ENCODE peak calls at places on chromosomes 3 and 15, in six cellular contexts. X, V, M, G, K and H are unnamed samples.

GRCh38 chr3:27535809-27536392 is 51.7 kb upstream of the SLC4A7 start:
- DNase-seq in X (peak; percentile 49), V (no peak), M (no peak), G (no peak), K (peak; percentile 92), H (no peak)

GRCh38 chr3:32249184-32249782 is 10.8 kb downstream of the CMTM8 start:
- DNase-seq in X (peak; percentile 76), V (no peak), M (no peak), G (peak; percentile 89), K (peak; percentile 51), H (no peak)

GRCh38 chr15:38853608-38854007 is 289.0 kb upstream of the RASGRP1 start:
- DNase-seq in X (peak; percentile 52), V (peak; percentile 8), M (peak; percentile 84), G (peak; percentile 47), K (peak; percentile 43), H (peak; percentile 50)

GRCh38 chr3:125381743-125382142 is 6.6 kb upstream of the ZNF148 start:
- DNase-seq in X (peak; percentile 81), V (no peak), M (no peak), G (peak; percentile 52), K (no peak), H (no peak)

GRCh38 chr3:153396581-153396980 is 234.6 kb downstream of the RAP2B start:
- DNase-seq in X (no peak), V (no peak), M (peak; percentile 26), G (no peak), K (no peak), H (no peak)

GRCh38 chr3:188152660-188153497 is 1.1 kb upstream of the LPP start:
- DNase-seq in X (peak; percentile 73), V (peak; percentile 21), M (peak; percentile 77), G (peak; percentile 83), K (peak; percentile 87), H (peak; percentile 64)

GRCh38 chr15:61831505-61831921 is 228.7 kb downstream of the VPS13C start:
- DNase-seq in X (no peak), V (no peak), M (no peak), G (no peak), K (no peak), H (no peak)

GRCh38 chr3:149553781-149554451 is 79.4 kb downstream of the TM4SF4 start:
- DNase-seq in X (peak; percentile 94), V (no peak), M (no peak), G (peak; percentile 90), K (no peak), H (no peak)

GRCh38 chr15:22963546-22964125 is 16.5 kb downstream of the CYFIP1 start:
- DNase-seq in X (peak; percentile 44), V (no peak), M (no peak), G (peak; percentile 44), K (no peak), H (no peak)

GRCh38 chr3:162082516-162082915 is 585.9 kb downstream of the OTOL1 start:
- DNase-seq in X (no peak), V (no peak), M (no peak), G (peak; percentile 8), K (no peak), H (no peak)

GRCh38 chr3:124492824-124493223 is 237.4 kb upstream of the UMPS start:
- DNase-seq in X (peak; percentile 55), V (no peak), M (peak; percentile 75), G (peak; percentile 20), K (peak; percentile 80), H (peak; percentile 49)

GRCh38 chr3:50127251-50127671 is 27.9 kb upstream of the SEMA3F start:
- DNase-seq in X (peak; percentile 25), V (no peak), M (no peak), G (no peak), K (no peak), H (no peak)

DNA sequence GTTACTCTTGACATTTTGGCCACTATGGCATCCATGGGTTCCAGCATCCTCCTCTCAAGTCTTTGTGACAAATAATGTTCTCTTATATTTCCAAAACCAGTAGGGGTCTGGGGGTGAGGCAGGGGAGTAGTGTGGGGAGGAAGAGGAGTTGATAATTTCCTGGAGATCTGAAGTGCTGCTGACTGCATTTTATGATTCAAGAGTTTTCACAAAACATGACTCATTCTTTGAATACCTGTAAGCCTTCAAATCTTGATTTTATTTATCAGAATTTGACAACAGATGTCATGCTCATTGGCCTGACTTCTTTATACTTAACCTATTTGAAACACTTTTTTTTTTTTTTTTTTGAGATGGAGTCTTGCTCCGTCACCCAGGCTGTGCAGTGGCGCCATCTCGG is 98.8 kb upstream of the PLXND1 start:
- DNase-seq in X (no peak), V (no peak), M (no peak), G (no peak), K (no peak), H (no peak)
- H3K14ac ChIP-seq in X (no peak overlapping the region), V (no peak overlapping the region), M (no peak overlapping the region), G (no peak overlapping the region), K (no peak overlapping the region), H (no peak overlapping the region)

GRCh38 chr3:36866358-36866757 is 78.5 kb downstream of the TRANK1 start:
- DNase-seq in X (no peak), V (no peak), M (no peak), G (peak; percentile 5), K (no peak), H (no peak)
- H3K14ac ChIP-seq in X (no peak overlapping the region), V (no peak overlapping the region), M (no peak overlapping the region), G (no peak overlapping the region), K (no peak overlapping the region), H (no peak overlapping the region)

GRCh38 chr3:3341496-3341895 is 162.0 kb upstream of the CRBN start:
- DNase-seq in X (no peak), V (no peak), M (no peak), G (no peak), K (no peak), H (no peak)
- H3K14ac ChIP-seq in X (no peak overlapping the region), V (no peak overlapping the region), M (no peak overlapping the region), G (no peak overlapping the region), K (no peak overlapping the region), H (no peak overlapping the region)

GRCh38 chr15:35669457-35670045 is 123.6 kb upstream of the DPH6 start:
- DNase-seq in X (peak; percentile 33), V (no peak), M (no peak), G (no peak), K (peak; percentile 60), H (no peak)
- H3K14ac ChIP-seq in X (no peak overlapping the region), V (no peak overlapping the region), M (no peak overlapping the region), G (no peak overlapping the region), K (no peak overlapping the region), H (no peak overlapping the region)

GRCh38 chr15:70241561-70242320 is 144.0 kb upstream of the TLE3 start:
- DNase-seq in X (no peak), V (no peak), M (no peak), G (no peak), K (no peak), H (no peak)
- H3K14ac ChIP-seq in X (no peak overlapping the region), V (no peak overlapping the region), M (no peak overlapping the region), G (no peak overlapping the region), K (no peak overlapping the region), H (no peak overlapping the region)